ENCODE peak calls at places on chromosomes 12 and 14, in ten cellular contexts. One of them, this sample, is unnamed.

GRCh38 chr14:81105378-81105777 is 115.4 kb downstream of the GTF2A1 start:
- DNase-seq in GM23338: no peak
- DNase-seq in sigmoid colon: no peak
- DNase-seq in Panc1: no peak
- DNase-seq in SK-N-SH: no peak
- DNase-seq in HCT116: no peak
- DNase-seq in transverse colon: no peak
- DNase-seq in GM12892: no peak
- DNase-seq in breast epithelium: no peak
- DNase-seq in stomach: no peak
- DNase-seq in this sample: no peak

GRCh38 chr12:57891639-57892228 is 45.2 kb upstream of the CTDSP2 start:
- DNase-seq in HCT116: no peak
- DNase-seq in sigmoid colon: no peak
- DNase-seq in transverse colon: no peak
- DNase-seq in GM12892: no peak
- DNase-seq in SK-N-SH: no peak
- DNase-seq in stomach: no peak
- DNase-seq in GM23338: no peak
- DNase-seq in Panc1: no peak
- DNase-seq in breast epithelium: no peak
- DNase-seq in this sample: no peak

GRCh38 chr14:73789996-73790581 is 61.5 kb upstream of the PTGR2 start:
- DNase-seq in Panc1: no peak
- DNase-seq in HCT116: no peak
- DNase-seq in GM23338: no peak
- DNase-seq in sigmoid colon: peak; percentile 95
- DNase-seq in transverse colon: peak; percentile 56
- DNase-seq in breast epithelium: peak; percentile 70
- DNase-seq in SK-N-SH: no peak
- DNase-seq in GM12892: no peak
- DNase-seq in stomach: no peak
- DNase-seq in this sample: peak; percentile 54

GRCh38 chr12:118259079-118259478 is 113.6 kb downstream of the TAOK3 start:
- DNase-seq in stomach: no peak
- DNase-seq in HCT116: no peak
- DNase-seq in transverse colon: no peak
- DNase-seq in breast epithelium: no peak
- DNase-seq in GM23338: no peak
- DNase-seq in SK-N-SH: no peak
- DNase-seq in sigmoid colon: no peak
- DNase-seq in GM12892: no peak
- DNase-seq in Panc1: no peak
- DNase-seq in this sample: no peak

GRCh38 chr14:30966415-30967363 is 58.8 kb upstream of the AP4S1 start:
- DNase-seq in stomach: no peak
- DNase-seq in Panc1: no peak
- DNase-seq in HCT116: peak; percentile 86
- DNase-seq in SK-N-SH: no peak
- DNase-seq in sigmoid colon: no peak
- DNase-seq in GM23338: no peak
- DNase-seq in GM12892: no peak
- DNase-seq in transverse colon: no peak
- DNase-seq in breast epithelium: no peak
- DNase-seq in this sample: no peak

GRCh38 chr14:32383337-32384009 is 54.4 kb downstream of the AKAP6 start:
- DNase-seq in breast epithelium: no peak
- DNase-seq in GM12892: no peak
- DNase-seq in transverse colon: no peak
- DNase-seq in HCT116: no peak
- DNase-seq in sigmoid colon: no peak
- DNase-seq in SK-N-SH: no peak
- DNase-seq in Panc1: no peak
- DNase-seq in stomach: no peak
- DNase-seq in GM23338: no peak
- DNase-seq in this sample: no peak

GRCh38 chr14:36659822-36660735 is 1.6 kb upstream of the PAX9 start:
- DNase-seq in GM23338: peak; percentile 62
- DNase-seq in SK-N-SH: no peak
- DNase-seq in sigmoid colon: no peak
- DNase-seq in HCT116: no peak
- DNase-seq in GM12892: no peak
- DNase-seq in breast epithelium: no peak
- DNase-seq in transverse colon: no peak
- DNase-seq in Panc1: no peak
- DNase-seq in stomach: no peak
- DNase-seq in this sample: no peak

GRCh38 chr14:28823245-28823644 is 56.7 kb downstream of the FOXG1 start:
- DNase-seq in SK-N-SH: no peak
- DNase-seq in GM23338: no peak
- DNase-seq in stomach: no peak
- DNase-seq in breast epithelium: no peak
- DNase-seq in transverse colon: no peak
- DNase-seq in HCT116: no peak
- DNase-seq in Panc1: no peak
- DNase-seq in sigmoid colon: no peak
- DNase-seq in GM12892: no peak
- DNase-seq in this sample: no peak

GRCh38 chr14:22469541-22470303 is 119.3 kb downstream of the DAD1 start:
- DNase-seq in breast epithelium: no peak
- DNase-seq in SK-N-SH: no peak
- DNase-seq in HCT116: no peak
- DNase-seq in transverse colon: no peak
- DNase-seq in GM23338: no peak
- DNase-seq in GM12892: no peak
- DNase-seq in sigmoid colon: no peak
- DNase-seq in stomach: no peak
- DNase-seq in Panc1: no peak
- DNase-seq in this sample: no peak

GRCh38 chr12:28963554-28963953 is 185.5 kb upstream of the FAR2 start:
- DNase-seq in SK-N-SH: no peak
- DNase-seq in transverse colon: no peak
- DNase-seq in GM23338: peak; percentile 64
- DNase-seq in HCT116: peak; percentile 44
- DNase-seq in GM12892: no peak
- DNase-seq in Panc1: no peak
- DNase-seq in sigmoid colon: no peak
- DNase-seq in breast epithelium: no peak
- DNase-seq in stomach: no peak
- DNase-seq in this sample: no peak

GRCh38 chr12:6919588-6919987 is 5.2 kb downstream of the ENO2 start:
- DNase-seq in SK-N-SH: no peak
- DNase-seq in GM23338: no peak
- DNase-seq in stomach: no peak
- DNase-seq in HCT116: no peak
- DNase-seq in transverse colon: no peak
- DNase-seq in sigmoid colon: peak; percentile 60
- DNase-seq in breast epithelium: no peak
- DNase-seq in Panc1: no peak
- DNase-seq in GM12892: no peak
- DNase-seq in this sample: peak; percentile 50

GRCh38 chr14:94372021-94372605 is 16.3 kb downstream of the SERPINA1 start:
- DNase-seq in transverse colon: no peak
- DNase-seq in HCT116: no peak
- DNase-seq in Panc1: no peak
- DNase-seq in GM23338: peak; percentile 82
- DNase-seq in stomach: peak; percentile 5
- DNase-seq in SK-N-SH: no peak
- DNase-seq in GM12892: no peak
- DNase-seq in sigmoid colon: peak; percentile 40
- DNase-seq in breast epithelium: no peak
- DNase-seq in this sample: no peak

GRCh38 chr12:112716099-112717093 is 75.2 kb upstream of the RPH3A start:
- DNase-seq in GM23338: peak; percentile 78
- DNase-seq in breast epithelium: no peak
- DNase-seq in sigmoid colon: no peak
- DNase-seq in transverse colon: no peak
- DNase-seq in GM12892: no peak
- DNase-seq in stomach: no peak
- DNase-seq in SK-N-SH: peak; percentile 55
- DNase-seq in HCT116: peak; percentile 21
- DNase-seq in Panc1: no peak
- DNase-seq in this sample: no peak

GRCh38 chr12:31105668-31106067 is 32.0 kb downstream of the DDX11 start:
- DNase-seq in transverse colon: no peak
- DNase-seq in breast epithelium: no peak
- DNase-seq in GM23338: no peak
- DNase-seq in stomach: no peak
- DNase-seq in SK-N-SH: no peak
- DNase-seq in Panc1: no peak
- DNase-seq in sigmoid colon: no peak
- DNase-seq in GM12892: no peak
- DNase-seq in HCT116: no peak
- DNase-seq in this sample: no peak
- TF ChIP-seq POLR2AphosphoS5 in transverse colon: no peak
- TF ChIP-seq POLR2AphosphoS5 in breast epithelium: no peak
- TF ChIP-seq POLR2AphosphoS5 in GM23338: no peak
- TF ChIP-seq POLR2AphosphoS5 in stomach: no peak
- TF ChIP-seq POLR2AphosphoS5 in SK-N-SH: no peak
- TF ChIP-seq POLR2AphosphoS5 in Panc1: no peak
- TF ChIP-seq POLR2AphosphoS5 in sigmoid colon: no peak
- TF ChIP-seq POLR2AphosphoS5 in GM12892: no peak
- TF ChIP-seq POLR2AphosphoS5 in HCT116: no peak
- TF ChIP-seq POLR2AphosphoS5 in this sample: no peak

DNA sequence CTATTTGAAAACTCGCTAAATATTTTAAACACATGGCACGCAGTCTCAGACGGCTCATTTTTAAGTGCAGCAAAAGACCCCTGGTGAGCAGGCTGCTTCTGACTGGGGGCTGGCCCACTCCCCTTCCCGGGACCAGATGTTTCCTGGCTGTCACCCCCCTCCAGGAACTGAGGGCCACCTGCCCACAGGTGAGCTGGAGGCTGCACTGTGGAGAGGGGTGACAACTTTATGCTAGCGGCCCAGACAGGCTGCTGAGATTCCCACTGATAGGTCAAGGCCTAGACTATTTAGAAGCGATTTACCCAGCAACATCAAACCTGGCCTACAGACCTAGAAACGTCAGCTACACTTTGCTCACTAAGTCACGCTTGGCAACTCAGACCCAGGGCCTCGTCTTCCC is 92.1 kb downstream of the BCL11B start:
- DNase-seq in Panc1: no peak
- DNase-seq in stomach: no peak
- DNase-seq in sigmoid colon: no peak
- DNase-seq in HCT116: no peak
- DNase-seq in GM12892: no peak
- DNase-seq in SK-N-SH: no peak
- DNase-seq in GM23338: no peak
- DNase-seq in transverse colon: no peak
- DNase-seq in breast epithelium: no peak
- DNase-seq in this sample: no peak
- TF ChIP-seq POLR2AphosphoS5 in Panc1: no peak
- TF ChIP-seq POLR2AphosphoS5 in stomach: no peak
- TF ChIP-seq POLR2AphosphoS5 in sigmoid colon: no peak
- TF ChIP-seq POLR2AphosphoS5 in HCT116: no peak
- TF ChIP-seq POLR2AphosphoS5 in GM12892: no peak
- TF ChIP-seq POLR2AphosphoS5 in SK-N-SH: no peak
- TF ChIP-seq POLR2AphosphoS5 in GM23338: no peak
- TF ChIP-seq POLR2AphosphoS5 in transverse colon: no peak
- TF ChIP-seq POLR2AphosphoS5 in breast epithelium: no peak
- TF ChIP-seq POLR2AphosphoS5 in this sample: no peak

GRCh38 chr14:21256539-21257394 is 12.5 kb downstream of the HNRNPC start:
- DNase-seq in GM23338: no peak
- DNase-seq in SK-N-SH: no peak
- DNase-seq in breast epithelium: no peak
- DNase-seq in GM12892: no peak
- DNase-seq in Panc1: no peak
- DNase-seq in sigmoid colon: no peak
- DNase-seq in HCT116: no peak
- DNase-seq in transverse colon: no peak
- DNase-seq in stomach: no peak
- DNase-seq in this sample: peak; percentile 61
- TF ChIP-seq POLR2AphosphoS5 in GM23338: no peak
- TF ChIP-seq POLR2AphosphoS5 in SK-N-SH: no peak
- TF ChIP-seq POLR2AphosphoS5 in breast epithelium: no peak
- TF ChIP-seq POLR2AphosphoS5 in GM12892: peak; percentile 43
- TF ChIP-seq POLR2AphosphoS5 in Panc1: no peak
- TF ChIP-seq POLR2AphosphoS5 in sigmoid colon: no peak
- TF ChIP-seq POLR2AphosphoS5 in HCT116: no peak
- TF ChIP-seq POLR2AphosphoS5 in transverse colon: peak; percentile 11
- TF ChIP-seq POLR2AphosphoS5 in stomach: no peak
- TF ChIP-seq POLR2AphosphoS5 in this sample: no peak

GRCh38 chr12:108802666-108803036 is 54.7 kb downstream of the SSH1 start:
- DNase-seq in transverse colon: no peak
- DNase-seq in sigmoid colon: no peak
- DNase-seq in GM12892: no peak
- DNase-seq in HCT116: no peak
- DNase-seq in Panc1: no peak
- DNase-seq in SK-N-SH: no peak
- DNase-seq in stomach: no peak
- DNase-seq in breast epithelium: no peak
- DNase-seq in GM23338: no peak
- DNase-seq in this sample: no peak

GRCh38 chr12:108801736-108802665 is 55.4 kb downstream of the SSH1 start:
- DNase-seq in breast epithelium: no peak
- DNase-seq in stomach: no peak
- DNase-seq in transverse colon: peak; percentile 27
- DNase-seq in Panc1: no peak
- DNase-seq in GM23338: peak; percentile 93
- DNase-seq in sigmoid colon: peak; percentile 89
- DNase-seq in HCT116: no peak
- DNase-seq in GM12892: no peak
- DNase-seq in SK-N-SH: no peak
- DNase-seq in this sample: peak; percentile 65

GRCh38 chr12:108804361-108804949 is 52.9 kb downstream of the SSH1 start:
- DNase-seq in stomach: no peak
- DNase-seq in transverse colon: peak; percentile 49
- DNase-seq in HCT116: no peak
- DNase-seq in breast epithelium: no peak
- DNase-seq in sigmoid colon: peak; percentile 91
- DNase-seq in SK-N-SH: peak; percentile 51
- DNase-seq in GM23338: no peak
- DNase-seq in Panc1: no peak
- DNase-seq in GM12892: no peak
- DNase-seq in this sample: peak; percentile 72

GRCh38 chr12:108805136-108805535 is 52.2 kb downstream of the SSH1 start:
- DNase-seq in stomach: no peak
- DNase-seq in breast epithelium: peak; percentile 69
- DNase-seq in sigmoid colon: no peak
- DNase-seq in Panc1: no peak
- DNase-seq in GM12892: no peak
- DNase-seq in GM23338: no peak
- DNase-seq in HCT116: no peak
- DNase-seq in SK-N-SH: no peak
- DNase-seq in transverse colon: no peak
- DNase-seq in this sample: no peak

DNA sequence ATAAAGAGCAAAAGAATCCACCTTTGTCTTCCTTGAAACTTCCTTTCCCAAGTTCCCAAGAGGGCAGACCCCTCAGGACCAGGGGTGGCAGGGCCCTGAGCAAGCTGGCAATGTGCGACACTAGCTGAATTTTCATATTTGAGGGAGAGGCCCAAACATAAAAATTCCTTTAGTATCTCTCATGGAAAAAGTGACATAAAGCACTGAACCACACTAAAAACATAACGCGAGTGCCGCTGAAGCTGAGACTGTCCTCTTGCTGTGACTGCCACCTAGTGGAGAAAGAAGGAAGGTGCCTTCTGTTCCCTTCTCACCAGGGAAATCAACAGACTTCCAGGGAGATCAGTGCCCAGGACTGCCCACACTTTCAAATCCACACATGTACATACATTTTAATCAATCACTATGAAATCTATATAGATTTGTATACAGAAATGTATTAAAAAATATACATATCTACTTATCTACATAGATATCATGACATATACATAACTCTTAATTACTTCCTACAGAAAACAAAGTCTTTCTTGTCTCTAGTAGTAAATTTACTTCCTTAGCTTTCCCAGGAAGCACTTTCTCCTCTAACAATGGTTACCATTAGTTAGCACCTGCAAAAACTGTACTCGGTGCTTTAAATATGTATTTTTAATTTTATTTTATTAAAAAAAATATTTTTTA is 53.8 kb downstream of the SSH1 start:
- DNase-seq in GM12892: peak; percentile 55
- DNase-seq in GM23338: peak; percentile 90
- DNase-seq in SK-N-SH: peak; percentile 86
- DNase-seq in transverse colon: peak; percentile 82
- DNase-seq in Panc1: peak; percentile 78
- DNase-seq in sigmoid colon: peak; percentile 94
- DNase-seq in HCT116: peak; percentile 69
- DNase-seq in breast epithelium: peak; percentile 83
- DNase-seq in stomach: peak; percentile 80
- DNase-seq in this sample: peak; percentile 78
- TF ChIP-seq POLR2AphosphoS5 in GM12892: no peak
- TF ChIP-seq POLR2AphosphoS5 in GM23338: no peak
- TF ChIP-seq POLR2AphosphoS5 in SK-N-SH: no peak
- TF ChIP-seq POLR2AphosphoS5 in transverse colon: peak; percentile 76
- TF ChIP-seq POLR2AphosphoS5 in Panc1: no peak
- TF ChIP-seq POLR2AphosphoS5 in sigmoid colon: peak; percentile 76
- TF ChIP-seq POLR2AphosphoS5 in HCT116: peak; percentile 42
- TF ChIP-seq POLR2AphosphoS5 in breast epithelium: peak; percentile 71
- TF ChIP-seq POLR2AphosphoS5 in stomach: peak; percentile 48
- TF ChIP-seq POLR2AphosphoS5 in this sample: no peak

This sample was measured in spleen.